ENCODE peak calls at places on chromosomes 16 and 17, in ten cellular contexts. D is brain microvascular endothelial cell; Q is ascending aorta; M is HAP-1; X is tibial nerve; Y is stomach; V is Caco-2; E is left lung; P is effector memory CD4-positive, alpha-beta T cell; A is cardiac fibroblast. U is an unnamed sample.

GRCh38 chr17:8726477-8726876 is 18.2 kb downstream of the CCDC42 start:
- DNase-seq in D (no peak), Q (peak), M (no peak), X (no peak), Y (no peak), V (no peak), E (no peak), P (no peak), A (no peak), U (no peak)

GRCh38 chr17:8382052-8382879 is 727 bp downstream of the RPL26 start:
- DNase-seq in D (no peak), Q (no peak), M (no peak), X (no peak), Y (no peak), V (no peak), E (no peak), P (no peak), A (no peak), U (no peak)

GRCh38 chr17:64340557-64340956 is 50.1 kb downstream of the PECAM1 start:
- DNase-seq in D (no peak), Q (peak), M (no peak), X (no peak), Y (no peak), V (no peak), E (no peak), P (no peak), A (no peak), U (no peak)

GRCh38 chr17:14125518-14126125 is 56.3 kb downstream of the COX10 start:
- DNase-seq in D (no peak), Q (no peak), M (no peak), X (no peak), Y (no peak), V (no peak), E (no peak), P (no peak), A (no peak), U (no peak)

GRCh38 chr16:23608194-23608593 is 12.1 kb upstream of the NDUFAB1 start:
- DNase-seq in D (peak), Q (no peak), M (no peak), X (no peak), Y (no peak), V (no peak), E (no peak), P (no peak), A (peak), U (no peak)

GRCh38 chr16:3938843-3939624 is 58.5 kb upstream of the CREBBP start:
- DNase-seq in D (peak), Q (no peak), M (peak), X (no peak), Y (peak), V (peak), E (no peak), P (peak), A (peak), U (peak)

GRCh38 chr17:42247734-42248133 is 28.5 kb downstream of the STAT5B start:
- DNase-seq in D (peak), Q (no peak), M (no peak), X (no peak), Y (no peak), V (no peak), E (no peak), P (no peak), A (peak), U (no peak)

GRCh38 chr16:87463722-87464690 is 28.8 kb downstream of the ZCCHC14 start:
- DNase-seq in D (peak), Q (peak), M (no peak), X (peak), Y (no peak), V (no peak), E (peak), P (no peak), A (peak), U (peak)

GRCh38 chr16:28193530-28194423 is 18.0 kb downstream of the XPO6 start:
- DNase-seq in D (peak), Q (peak), M (peak), X (no peak), Y (no peak), V (peak), E (no peak), P (peak), A (peak), U (no peak)

GRCh38 chr17:66412857-66413563 is 110.6 kb downstream of the PRKCA start:
- DNase-seq in D (no peak), Q (no peak), M (no peak), X (no peak), Y (no peak), V (no peak), E (no peak), P (no peak), A (no peak), U (peak)

GRCh38 chr16:69443809-69444611 is 19.6 kb downstream of the CYB5B start:
- DNase-seq in D (peak), Q (no peak), M (no peak), X (peak), Y (no peak), V (no peak), E (no peak), P (peak), A (peak), U (no peak)

GRCh38 chr16:21158208-21159110 is at the start of gene LDAF1:
- DNase-seq in D (peak), Q (peak), M (peak), X (peak), Y (peak), V (peak), E (peak), P (peak), A (peak), U (peak)

GRCh38 chr17:81509048-81509686 is 3.4 kb downstream of the ACTG1 start:
- DNase-seq in D (no peak), Q (no peak), M (peak), X (no peak), Y (no peak), V (peak), E (no peak), P (no peak), A (no peak), U (no peak)

GRCh38 chr17:15659663-15660062 is 24.4 kb downstream of the TRIM16 start:
- DNase-seq in D (no peak), Q (no peak), M (no peak), X (no peak), Y (peak), V (peak), E (peak), P (no peak), A (peak), U (no peak)

GRCh38 chr17:1967092-1967662 is 58.0 kb downstream of the RTN4RL1 start:
- DNase-seq in D (no peak), Q (no peak), M (no peak), X (no peak), Y (peak), V (peak), E (no peak), P (no peak), A (no peak), U (peak)

GRCh38 chr17:74151551-74152315 is 51.7 kb upstream of the RPL38 start:
- DNase-seq in D (no peak), Q (no peak), M (no peak), X (no peak), Y (no peak), V (no peak), E (no peak), P (no peak), A (no peak), U (no peak)

GRCh38 chr16:11988258-11988978 is 11.9 kb downstream of the SNX29 start:
- DNase-seq in D (no peak), Q (no peak), M (no peak), X (no peak), Y (no peak), V (no peak), E (no peak), P (no peak), A (no peak), U (no peak)

GRCh38 chr17:38890410-38890746 is 20.5 kb downstream of the LASP1 start:
- DNase-seq in D (no peak), Q (no peak), M (no peak), X (no peak), Y (no peak), V (no peak), E (no peak), P (no peak), A (no peak), U (peak)

GRCh38 chr17:38889745-38890409 is 20.0 kb downstream of the LASP1 start:
- DNase-seq in D (no peak), Q (no peak), M (no peak), X (no peak), Y (no peak), V (no peak), E (no peak), P (no peak), A (no peak), U (no peak)

GRCh38 chr17:38886643-38887010 is 16.8 kb downstream of the LASP1 start:
- DNase-seq in D (no peak), Q (no peak), M (no peak), X (no peak), Y (no peak), V (no peak), E (no peak), P (no peak), A (no peak), U (no peak)

GRCh38 chr17:38891441-38891840 is 21.6 kb downstream of the LASP1 start:
- DNase-seq in D (no peak), Q (no peak), M (no peak), X (no peak), Y (no peak), V (no peak), E (no peak), P (no peak), A (no peak), U (peak)

GRCh38 chr17:38888842-38889241 is 19.0 kb downstream of the LASP1 start:
- DNase-seq in D (no peak), Q (no peak), M (no peak), X (no peak), Y (no peak), V (no peak), E (no peak), P (no peak), A (no peak), U (no peak)
- H3K4me3 ChIP-seq in D (no peak), Q (no peak), M (no peak), X (no peak), Y (no peak), V (no peak), E (no peak), P (no peak), A (no peak), U (no peak)

GRCh38 chr16:660132-660458 is 7.8 kb upstream of the RHOT2 start:
- DNase-seq in D (no peak), Q (no peak), M (no peak), X (no peak), Y (no peak), V (no peak), E (no peak), P (no peak), A (no peak), U (no peak)
- H3K4me3 ChIP-seq in D (no peak), Q (peak), M (no peak), X (no peak), Y (peak), V (no peak), E (no peak), P (no peak), A (no peak), U (no peak)

DNA sequence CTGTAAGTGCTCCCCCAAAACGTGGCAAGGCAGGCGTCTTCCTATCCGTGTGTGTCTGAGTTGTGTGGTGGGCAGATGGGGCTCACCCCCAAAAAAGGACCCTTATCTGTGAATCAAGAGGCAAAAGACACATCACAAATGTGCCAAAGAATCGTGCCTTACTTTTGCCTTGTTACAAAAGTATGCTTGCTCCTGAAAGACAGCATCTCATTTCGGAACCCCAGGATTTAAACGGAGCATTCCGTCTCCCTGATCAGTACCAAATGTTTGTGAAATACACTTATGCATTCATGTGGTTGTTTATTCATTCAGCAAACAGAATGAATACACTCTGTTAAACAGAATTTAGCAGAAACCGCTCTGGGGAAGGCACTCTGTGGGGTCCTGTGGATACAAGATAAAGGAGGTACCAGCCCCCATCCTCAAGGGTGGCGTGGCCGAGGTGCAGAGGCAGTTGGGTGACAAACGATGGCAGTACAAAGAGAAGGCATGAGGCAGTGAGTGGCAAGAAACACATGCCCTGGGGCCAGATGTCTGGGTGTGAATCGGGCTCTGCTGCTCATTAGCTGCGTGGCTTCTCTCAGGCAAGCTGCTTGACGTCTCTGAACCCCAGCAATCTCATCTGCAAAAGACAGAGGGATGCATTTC is 649 bp downstream of the WFDC1 start:
- DNase-seq in D (no peak), Q (no peak), M (no peak), X (no peak), Y (no peak), V (no peak), E (no peak), P (no peak), A (no peak), U (no peak)
- H3K4me3 ChIP-seq in D (no peak), Q (peak), M (no peak), X (peak), Y (peak), V (no peak), E (no peak), P (no peak), A (peak), U (no peak)

DNA sequence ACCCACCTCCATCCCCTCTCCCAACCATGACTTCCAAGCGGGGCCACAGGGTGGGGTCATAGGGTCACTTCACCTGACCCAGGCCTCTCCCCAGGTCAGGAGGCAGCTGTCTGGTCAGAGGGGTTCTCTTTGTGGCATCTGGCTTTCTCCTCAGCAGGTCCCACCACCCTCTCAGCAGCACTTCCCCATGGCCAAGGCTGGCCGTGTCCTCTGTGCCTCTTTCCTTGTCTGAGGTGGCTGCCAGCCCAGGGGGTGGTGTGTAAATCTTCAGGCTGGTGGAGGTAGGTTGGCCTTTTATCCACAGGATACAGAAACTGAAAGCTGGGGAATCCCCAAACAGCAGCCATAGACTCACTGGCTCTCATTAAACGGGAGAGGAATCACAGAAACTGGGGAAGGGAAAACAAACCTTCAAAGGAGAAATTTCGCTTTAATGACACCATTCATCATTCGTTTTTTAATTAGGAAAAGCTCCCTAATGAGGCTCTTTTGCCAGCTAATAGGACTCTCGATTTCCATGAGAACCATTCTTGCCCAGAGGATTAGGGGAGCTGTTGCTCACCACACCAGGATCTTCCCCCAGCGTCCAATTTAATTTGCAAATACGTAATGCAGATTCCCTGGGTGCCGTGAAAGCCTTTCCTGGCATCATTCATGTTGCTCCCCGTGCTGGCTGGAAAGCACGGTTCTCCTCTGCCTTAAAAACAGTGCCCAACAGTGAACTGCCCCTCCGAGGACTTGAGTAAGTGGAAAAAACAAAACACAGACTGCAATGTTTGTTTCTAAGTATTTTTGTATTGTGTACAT is 18.0 kb downstream of the C17orf75 start:
- DNase-seq in D (peak), Q (no peak), M (no peak), X (no peak), Y (peak), V (no peak), E (no peak), P (peak), A (peak), U (no peak)
- H3K4me3 ChIP-seq in D (no peak), Q (no peak), M (no peak), X (no peak), Y (peak), V (no peak), E (no peak), P (peak), A (no peak), U (no peak)

GRCh38 chr17:27539794-27540193 is 83.5 kb downstream of the KSR1 start:
- DNase-seq in D (no peak), Q (no peak), M (no peak), X (no peak), Y (no peak), V (no peak), E (no peak), P (no peak), A (no peak), U (no peak)
- H3K4me3 ChIP-seq in D (no peak), Q (no peak), M (no peak), X (no peak), Y (no peak), V (no peak), E (no peak), P (no peak), A (no peak), U (no peak)

GRCh38 chr16:2715519-2715918 is 4.5 kb downstream of the PRSS27 start:
- DNase-seq in D (peak), Q (peak), M (no peak), X (peak), Y (peak), V (no peak), E (peak), P (peak), A (peak), U (peak)

GRCh38 chr16:2713523-2713922 is 6.5 kb downstream of the PRSS27 start:
- DNase-seq in D (no peak), Q (no peak), M (no peak), X (no peak), Y (no peak), V (no peak), E (no peak), P (no peak), A (no peak), U (no peak)

GRCh38 chr16:2712546-2712945 is 7.5 kb downstream of the PRSS27 start:
- DNase-seq in D (no peak), Q (no peak), M (no peak), X (no peak), Y (no peak), V (no peak), E (no peak), P (no peak), A (no peak), U (no peak)

GRCh38 chr16:2715064-2715463 is 5.0 kb downstream of the PRSS27 start:
- DNase-seq in D (no peak), Q (no peak), M (no peak), X (no peak), Y (no peak), V (no peak), E (no peak), P (no peak), A (no peak), U (no peak)

GRCh38 chr16:2713985-2714774 is 5.8 kb downstream of the PRSS27 start:
- DNase-seq in D (no peak), Q (no peak), M (no peak), X (no peak), Y (no peak), V (no peak), E (no peak), P (no peak), A (no peak), U (no peak)
- H3K4me3 ChIP-seq in D (no peak), Q (no peak), M (no peak), X (no peak), Y (no peak), V (no peak), E (no peak), P (no peak), A (no peak), U (no peak)

GRCh38 chr16:14001521-14001920 is 69.6 kb upstream of the MRTFB start:
- DNase-seq in D (no peak), Q (peak), M (no peak), X (no peak), Y (no peak), V (no peak), E (no peak), P (no peak), A (no peak), U (no peak)

GRCh38 chr16:14004031-14004718 is 66.9 kb upstream of the MRTFB start:
- DNase-seq in D (no peak), Q (peak), M (no peak), X (no peak), Y (no peak), V (no peak), E (no peak), P (no peak), A (no peak), U (no peak)

GRCh38 chr16:14004719-14005315 is 66.3 kb upstream of the MRTFB start:
- DNase-seq in D (no peak), Q (peak), M (no peak), X (no peak), Y (no peak), V (no peak), E (no peak), P (no peak), A (no peak), U (no peak)

GRCh38 chr16:14002416-14002815 is 68.7 kb upstream of the MRTFB start:
- DNase-seq in D (no peak), Q (no peak), M (no peak), X (no peak), Y (no peak), V (no peak), E (no peak), P (no peak), A (no peak), U (peak)

GRCh38 chr16:14003119-14003570 is 68.0 kb upstream of the MRTFB start:
- DNase-seq in D (peak), Q (peak), M (peak), X (no peak), Y (no peak), V (peak), E (peak), P (no peak), A (peak), U (no peak)
- H3K4me3 ChIP-seq in D (peak), Q (peak), M (peak), X (peak), Y (peak), V (no peak), E (no peak), P (no peak), A (peak), U (no peak)

GRCh38 chr17:40555296-40556190 is 9.7 kb downstream of the CCR7 start:
- DNase-seq in D (no peak), Q (peak), M (no peak), X (no peak), Y (peak), V (peak), E (no peak), P (no peak), A (no peak), U (no peak)

GRCh38 chr17:40556198-40556661 is 9.0 kb downstream of the CCR7 start:
- DNase-seq in D (no peak), Q (peak), M (no peak), X (no peak), Y (peak), V (no peak), E (no peak), P (no peak), A (no peak), U (no peak)

GRCh38 chr17:40553694-40554534 is 11.4 kb downstream of the CCR7 start:
- DNase-seq in D (no peak), Q (peak), M (no peak), X (peak), Y (peak), V (peak), E (no peak), P (no peak), A (peak), U (no peak)

GRCh38 chr17:40552806-40553693 is 12.2 kb downstream of the CCR7 start:
- DNase-seq in D (no peak), Q (peak), M (no peak), X (no peak), Y (peak), V (peak), E (no peak), P (no peak), A (peak), U (no peak)

GRCh38 chr17:40554646-40555295 is 10.5 kb downstream of the CCR7 start:
- DNase-seq in D (no peak), Q (peak), M (no peak), X (no peak), Y (peak), V (peak), E (no peak), P (no peak), A (no peak), U (no peak)
- H3K4me3 ChIP-seq in D (no peak), Q (no peak), M (no peak), X (no peak), Y (no peak), V (no peak), E (no peak), P (no peak), A (no peak), U (no peak)